ENCODE peak calls at places on chromosomes 16 and 17, in ten cellular contexts. Q, P, Z, S, I, L, D, V, O and G are unnamed samples.

GRCh38 chr16:19710991-19711545 is 7.0 kb downstream of the KNOP1 start:
- DNase-seq in S (peak), V (no peak), L (no peak), O (no peak), P (no peak), Q (no peak), Z (no peak), I (no peak), D (no peak), G (no peak)

GRCh38 chr16:89355036-89355435 is 135.3 kb downstream of the ANKRD11 start:
- DNase-seq in O (no peak), Q (no peak), D (no peak), P (no peak), S (no peak), Z (no peak), L (no peak), V (no peak), I (no peak), G (no peak)

GRCh38 chr16:49590166-49590871 is 216.7 kb downstream of the C16orf78 start:
- DNase-seq in O (no peak), S (no peak), L (no peak), P (no peak), V (no peak), Z (no peak), I (no peak), D (no peak), Q (no peak), G (no peak)

GRCh38 chr16:71645450-71645849 is 19.5 kb downstream of the MARVELD3 start:
- DNase-seq in O (peak), L (peak), Z (peak), D (no peak), I (no peak), S (peak), Q (peak), P (peak), V (no peak), G (no peak)

GRCh38 chr17:43912635-43913304 is 5.4 kb upstream of the MPP2 start:
- DNase-seq in L (no peak), P (no peak), Q (no peak), I (no peak), V (no peak), D (no peak), S (no peak), Z (no peak), O (no peak), G (no peak)

GRCh38 chr16:55711959-55712876 is 56.4 kb downstream of the SLC6A2 start:
- DNase-seq in Z (peak), V (no peak), L (peak), O (peak), Q (peak), S (peak), D (no peak), I (peak), P (peak), G (peak)

GRCh38 chr16:30458561-30459394 is 13.1 kb upstream of the SEPHS2 start:
- DNase-seq in V (no peak), I (no peak), Z (no peak), Q (no peak), O (no peak), D (no peak), S (no peak), P (peak), L (no peak), G (no peak)

GRCh38 chr17:38705803-38706624 is 941 bp downstream of the MLLT6 start:
- DNase-seq in I (peak), S (peak), V (no peak), Z (peak), O (peak), Q (peak), P (peak), D (no peak), L (peak), G (peak)

GRCh38 chr17:37239690-37240344 is 136.0 kb upstream of the C17orf78 start:
- DNase-seq in Z (peak), D (no peak), L (peak), Q (peak), S (peak), V (no peak), I (peak), O (peak), P (peak), G (no peak)

GRCh38 chr17:5557485-5557884 is 26.8 kb downstream of the NLRP1 start:
- DNase-seq in O (peak), Z (peak), D (no peak), I (no peak), Q (no peak), S (no peak), P (no peak), V (no peak), L (peak), G (no peak)

GRCh38 chr16:764848-765487 is 4.4 kb downstream of the MSLN start:
- DNase-seq in V (no peak), O (no peak), L (no peak), Q (no peak), P (no peak), Z (no peak), I (no peak), S (no peak), D (no peak), G (no peak)

GRCh38 chr16:3152022-3152272 is 17.1 kb downstream of the ZNF213 start:
- DNase-seq in Z (no peak), V (no peak), S (no peak), Q (no peak), I (no peak), O (no peak), P (no peak), L (no peak), D (no peak), G (no peak)

GRCh38 chr16:21236831-21237230 is 3.3 kb downstream of the ANKS4B start:
- DNase-seq in L (no peak), P (no peak), S (no peak), V (no peak), Z (no peak), O (no peak), I (no peak), D (no peak), Q (no peak), G (no peak)

GRCh38 chr16:57277586-57277985 is 6.9 kb downstream of the PLLP start:
- DNase-seq in I (no peak), Q (no peak), D (no peak), V (peak), L (peak), O (peak), P (peak), S (no peak), Z (peak), G (no peak)

GRCh38 chr17:70608957-70609356 is 439.6 kb downstream of the KCNJ2 start:
- DNase-seq in I (no peak), Q (no peak), V (no peak), D (no peak), P (no peak), Z (no peak), L (no peak), O (no peak), S (no peak), G (no peak)

GRCh38 chr17:35189291-35189690 is 4.9 kb downstream of the SLC35G3 start:
- DNase-seq in D (no peak), S (no peak), I (no peak), Z (no peak), Q (no peak), O (no peak), P (peak), V (no peak), L (peak), G (no peak)

GRCh38 chr16:79571065-79571697 is 29.4 kb downstream of the MAF start:
- DNase-seq in Q (no peak), V (no peak), O (no peak), Z (no peak), S (no peak), P (no peak), I (no peak), L (peak), D (no peak), G (no peak)

GRCh38 chr17:45813051-45813731 is 29.1 kb downstream of the CRHR1 start:
- DNase-seq in Q (no peak), L (no peak), P (no peak), S (peak), D (no peak), I (no peak), Z (no peak), O (no peak), V (no peak), G (no peak)

GRCh38 chr16:28041615-28042014 is 21.9 kb downstream of the GSG1L start:
- DNase-seq in O (no peak), Z (no peak), V (no peak), P (no peak), I (no peak), D (no peak), S (no peak), Q (no peak), L (no peak), G (no peak)

GRCh38 chr17:71412803-71413202 is 708.0 kb upstream of the SOX9 start:
- DNase-seq in P (no peak), O (peak), S (no peak), L (peak), V (peak), Q (peak), I (no peak), Z (peak), D (no peak), G (no peak)

GRCh38 chr16:28930203-28930602 is 1.6 kb upstream of the CD19 start:
- DNase-seq in Q (no peak), Z (no peak), P (no peak), V (no peak), S (no peak), O (no peak), D (no peak), I (no peak), L (no peak), G (no peak)

GRCh38 chr17:75288784-75289121 is 480 bp downstream of the SLC25A19 start:
- DNase-seq in Q (no peak), V (no peak), P (peak), S (peak), I (peak), Z (peak), O (peak), L (no peak), D (no peak), G (peak)

GRCh38 chr17:61345081-61345480 is 54.6 kb upstream of the TBX2 start:
- DNase-seq in O (no peak), I (no peak), D (no peak), Q (no peak), P (no peak), S (no peak), L (no peak), V (no peak), Z (no peak), G (no peak)

GRCh38 chr17:162689-163088 is 18.8 kb downstream of the DOC2B start:
- DNase-seq in Q (no peak), P (no peak), I (no peak), D (no peak), Z (no peak), S (no peak), O (no peak), L (no peak), V (no peak), G (no peak)

GRCh38 chr17:57834146-57834741 is 15.6 kb downstream of the MRPS23 start:
- DNase-seq in L (no peak), Z (peak), S (peak), D (peak), I (peak), P (no peak), Q (no peak), V (no peak), O (no peak), G (no peak)

GRCh38 chr17:3667366-3668278 is 756 bp downstream of the TAX1BP3 start:
- DNase-seq in Q (peak), Z (peak), V (peak), D (peak), P (peak), O (peak), L (peak), I (peak), S (peak), G (peak)

GRCh38 chr17:69525920-69526841 is 111.7 kb downstream of the MAP2K6 start:
- DNase-seq in Q (peak), P (peak), Z (peak), O (peak), L (peak), V (peak), S (peak), I (peak), D (no peak), G (peak)

GRCh38 chr16:82784567-82784956 is 157.8 kb downstream of the CDH13 start:
- DNase-seq in V (no peak), I (no peak), P (no peak), S (no peak), D (no peak), Q (no peak), L (no peak), Z (no peak), O (no peak), G (no peak)

GRCh38 chr17:64219571-64219970 is 43.5 kb downstream of the TEX2 start:
- DNase-seq in V (no peak), L (no peak), Z (no peak), P (no peak), S (no peak), D (no peak), O (no peak), I (no peak), Q (no peak), G (no peak)

GRCh38 chr16:68049448-68049847 is 26.4 kb downstream of the DUS2 start:
- DNase-seq in L (no peak), D (no peak), V (no peak), I (no peak), P (no peak), O (no peak), Z (no peak), Q (no peak), S (no peak), G (no peak)

GRCh38 chr17:78682363-78682762 is 99.7 kb downstream of the CYTH1 start:
- DNase-seq in L (no peak), P (no peak), D (no peak), Q (no peak), Z (no peak), S (peak), V (no peak), I (no peak), O (no peak), G (no peak)

GRCh38 chr16:3952342-3953131 is 72.0 kb upstream of the CREBBP start:
- DNase-seq in S (peak), Q (no peak), L (peak), P (peak), D (peak), O (no peak), Z (no peak), V (no peak), I (no peak), G (no peak)

GRCh38 chr16:88369447-88370008 is 13.2 kb upstream of the ZNF469 start:
- DNase-seq in P (no peak), V (no peak), L (no peak), O (no peak), S (no peak), Z (no peak), I (no peak), D (no peak), Q (no peak), G (no peak)